ENCODE peak calls at places on chromosomes 1 and 21, in seven cellular contexts. G is effector memory CD8-positive, alpha-beta T cell; F is iPS-NIHi11; Q is NCI-H1436 treated with DMSO at 0.1 percent for 48 hours; L is tibial nerve; I is T-helper 17 cell; O is endothelial cell. W is an unnamed sample.

GRCh38 chr1:77407738-77408375 is 126.0 kb downstream of the AK5 start:
- DNase-seq in L (no peak), I (no peak), O (no peak), G (no peak), Q (no peak), F (no peak), W (no peak)

GRCh38 chr1:230083053-230083452 is 16.0 kb downstream of the GALNT2 start:
- DNase-seq in Q (no peak), F (no peak), G (no peak), I (no peak), O (no peak), L (no peak), W (no peak)

GRCh38 chr1:53546409-53547155 is 87.4 kb downstream of the DMRTB1 start:
- DNase-seq in F (no peak), I (no peak), G (no peak), L (no peak), O (no peak), Q (no peak), W (no peak)

GRCh38 chr1:117758444-117759316 is 152.8 kb downstream of the TENT5C start:
- DNase-seq in F (peak; percentile 91), I (peak; percentile 47), Q (peak; percentile 5), G (peak; percentile 65), L (peak; percentile 66), O (peak; percentile 78), W (peak; percentile 84)

GRCh38 chr1:212600980-212601379 is 7.6 kb upstream of the ATF3 start:
- DNase-seq in L (no peak), F (no peak), O (no peak), G (no peak), I (no peak), Q (no peak), W (no peak)

GRCh38 chr21:45016491-45017375 is 57.6 kb upstream of the ADARB1 start:
- DNase-seq in L (no peak), O (no peak), I (peak; percentile 2), G (no peak), F (no peak), Q (no peak), W (no peak)

GRCh38 chr1:156884560-156884959 is 9.0 kb upstream of the PEAR1 start:
- DNase-seq in F (no peak), G (no peak), L (no peak), I (no peak), Q (no peak), O (no peak), W (no peak)

GRCh38 chr1:200130552-200130951 is 103.0 kb downstream of the NR5A2 start:
- DNase-seq in L (no peak), Q (no peak), I (no peak), O (no peak), G (no peak), F (no peak), W (no peak)

GRCh38 chr1:24321712-24322635 is 2.8 kb downstream of the GRHL3 start:
- DNase-seq in F (peak; percentile 71), Q (no peak), I (peak; percentile 40), G (peak; percentile 68), L (no peak), O (peak; percentile 47), W (no peak)

W was measured in iPS DF 19.7.